ENCODE peak calls at places on chromosomes 12 and 14, in nine cellular contexts. J is colonic mucosa; B is activated CD4-positive, alpha-beta T cell treated with anti-CD3 and anti-CD28 coated beads, Interleukin-2, amount 10 ng/mL, durations not matched to agents 7 days and 5 days; O is neural progenitor cell; Q is cardiac muscle cell; P is ELF-1; X is WTC11; T is HS-27A; Z is cerebellum. W is an unnamed sample.

GRCh38 chr12:124393831-124394230 is 98.9 kb downstream of the RFLNA start:
- DNase-seq in J (no peak), B (no peak), O (no peak), Q (no peak), P (no peak), X (no peak), T (no peak), Z (no peak), W (no peak)

GRCh38 chr12:128026696-128027574 is 240.0 kb upstream of the TMEM132C start:
- DNase-seq in J (peak), B (no peak), O (no peak), Q (no peak), P (no peak), X (no peak), T (no peak), Z (no peak), W (no peak)

GRCh38 chr14:75123991-75124390 is 2.9 kb downstream of the NEK9 start:
- DNase-seq in J (no peak), B (peak), O (no peak), Q (no peak), P (no peak), X (no peak), T (no peak), Z (no peak), W (no peak)

GRCh38 chr12:48187916-48188695 is 4.7 kb downstream of the CCDC184 start:
- DNase-seq in J (no peak), B (no peak), O (no peak), Q (no peak), P (no peak), X (no peak), T (no peak), Z (no peak), W (no peak)

GRCh38 chr14:105384041-105384557 is 14.2 kb upstream of the TEX22 start:
- DNase-seq in J (no peak), B (no peak), O (no peak), Q (no peak), P (no peak), X (no peak), T (no peak), Z (no peak), W (no peak)

GRCh38 chr14:70879448-70879847 is 27.8 kb upstream of the PCNX1 start:
- DNase-seq in J (no peak), B (no peak), O (no peak), Q (no peak), P (no peak), X (no peak), T (no peak), Z (no peak), W (no peak)

GRCh38 chr14:96676161-96676560 is 121.0 kb upstream of the VRK1 start:
- DNase-seq in J (no peak), B (no peak), O (no peak), Q (no peak), P (no peak), X (no peak), T (no peak), Z (no peak), W (no peak)

GRCh38 chr14:104437703-104438102 is 141.9 kb upstream of the C14orf180 start:
- DNase-seq in J (no peak), B (no peak), O (no peak), Q (no peak), P (no peak), X (no peak), T (no peak), Z (no peak), W (no peak)

GRCh38 chr14:31902002-31902401 is 175.1 kb upstream of the ARHGAP5 start:
- DNase-seq in J (no peak), B (no peak), O (no peak), Q (no peak), P (peak), X (no peak), T (no peak), Z (no peak), W (no peak)

GRCh38 chr12:69334138-69334537 is 14.0 kb upstream of the LYZ start:
- DNase-seq in J (no peak), B (no peak), O (no peak), Q (no peak), P (no peak), X (no peak), T (no peak), Z (no peak), W (no peak)

GRCh38 chr14:67485501-67486095 is 2.9 kb downstream of the TMEM229B start:
- DNase-seq in J (no peak), B (no peak), O (no peak), Q (no peak), P (peak), X (no peak), T (no peak), Z (no peak), W (no peak)

GRCh38 chr12:65125247-65125646 is 4.1 kb upstream of the WIF1 start:
- DNase-seq in J (no peak), B (no peak), O (no peak), Q (no peak), P (no peak), X (no peak), T (no peak), Z (no peak), W (no peak)

GRCh38 chr12:90262261-90262660 is 553.6 kb upstream of the ATP2B1 start:
- DNase-seq in J (no peak), B (no peak), O (no peak), Q (no peak), P (no peak), X (no peak), T (no peak), Z (no peak), W (no peak)

GRCh38 chr12:12718382-12718761 is 1.2 kb downstream of the CDKN1B start:
- DNase-seq in J (no peak), B (no peak), O (no peak), Q (no peak), P (peak), X (no peak), T (no peak), Z (no peak), W (no peak)

GRCh38 chr12:89316705-89317139 is 35.6 kb downstream of the DUSP6 start:
- DNase-seq in J (peak), B (no peak), O (peak), Q (peak), P (peak), X (no peak), T (no peak), Z (no peak), W (peak)

GRCh38 chr12:124169577-124169976 is 125.3 kb upstream of the RFLNA start:
- DNase-seq in J (no peak), B (no peak), O (no peak), Q (no peak), P (no peak), X (no peak), T (no peak), Z (no peak), W (no peak)

GRCh38 chr12:94147991-94148840 is at the start of gene PLXNC1:
- DNase-seq in J (peak), B (peak), O (peak), Q (peak), P (peak), X (peak), T (no peak), Z (peak), W (peak)

GRCh38 chr12:50240792-50241114 is 42.6 kb downstream of the LIMA1 start:
- DNase-seq in J (no peak), B (no peak), O (no peak), Q (no peak), P (no peak), X (no peak), T (no peak), Z (no peak), W (no peak)

GRCh38 chr12:71045781-71046180 is 112.0 kb downstream of the TSPAN8 start:
- DNase-seq in J (no peak), B (no peak), O (no peak), Q (no peak), P (no peak), X (no peak), T (peak), Z (no peak), W (no peak)

GRCh38 chr14:68482018-68482417 is 310.8 kb downstream of the ZFP36L1 start:
- DNase-seq in J (no peak), B (no peak), O (no peak), Q (no peak), P (no peak), X (no peak), T (no peak), Z (no peak), W (no peak)

GRCh38 chr12:7373226-7373625 is 69.4 kb downstream of the ACSM4 start:
- DNase-seq in J (no peak), B (no peak), O (no peak), Q (peak), P (peak), X (no peak), T (no peak), Z (no peak), W (no peak)

GRCh38 chr14:105217764-105218163 is 30.6 kb upstream of the BTBD6 start:
- DNase-seq in J (no peak), B (no peak), O (no peak), Q (no peak), P (no peak), X (no peak), T (no peak), Z (no peak), W (no peak)

GRCh38 chr14:26938054-26938453 is 340.2 kb upstream of the NOVA1 start:
- DNase-seq in J (no peak), B (no peak), O (no peak), Q (no peak), P (no peak), X (no peak), T (no peak), Z (no peak), W (no peak)

GRCh38 chr12:31508436-31509150 is 82.3 kb downstream of the DENND5B start:
- DNase-seq in J (no peak), B (no peak), O (peak), Q (no peak), P (peak), X (no peak), T (no peak), Z (no peak), W (no peak)

GRCh38 chr12:47021298-47021697 is 58.1 kb upstream of the PCED1B start:
- DNase-seq in J (no peak), B (peak), O (peak), Q (peak), P (no peak), X (no peak), T (peak), Z (peak), W (peak)

GRCh38 chr12:13472690-13473089 is 276.2 kb downstream of the EMP1 start:
- DNase-seq in J (no peak), B (no peak), O (no peak), Q (no peak), P (no peak), X (no peak), T (no peak), Z (no peak), W (no peak)

GRCh38 chr14:54599932-54600331 is 33.0 kb downstream of the SAMD4A start:
- DNase-seq in J (no peak), B (no peak), O (no peak), Q (no peak), P (no peak), X (no peak), T (no peak), Z (no peak), W (no peak)

GRCh38 chr12:108734200-108734906 is 3.0 kb upstream of the CORO1C start:
- DNase-seq in J (peak), B (peak), O (no peak), Q (no peak), P (peak), X (no peak), T (peak), Z (no peak), W (no peak)

GRCh38 chr14:92339426-92339825 is 16.5 kb downstream of the SLC24A4 start:
- DNase-seq in J (no peak), B (no peak), O (no peak), Q (no peak), P (no peak), X (no peak), T (no peak), Z (no peak), W (no peak)

GRCh38 chr14:74255281-74255680 is 16.0 kb downstream of the VSX2 start:
- DNase-seq in J (no peak), B (no peak), O (no peak), Q (no peak), P (no peak), X (no peak), T (no peak), Z (no peak), W (no peak)

GRCh38 chr14:64407329-64407728 is 19.2 kb downstream of the MTHFD1 start:
- DNase-seq in J (no peak), B (no peak), O (no peak), Q (no peak), P (no peak), X (no peak), T (no peak), Z (no peak), W (no peak)

GRCh38 chr12:117441751-117442150 is 80.3 kb upstream of the NOS1 start:
- DNase-seq in J (no peak), B (no peak), O (no peak), Q (no peak), P (peak), X (no peak), T (no peak), Z (peak), W (no peak)

GRCh38 chr12:58711968-58712367 is 208.3 kb downstream of the LRIG3 start:
- DNase-seq in J (no peak), B (no peak), O (no peak), Q (no peak), P (no peak), X (no peak), T (no peak), Z (no peak), W (no peak)

GRCh38 chr12:43482311-43483085 is 69.5 kb downstream of the ADAMTS20 start:
- DNase-seq in J (no peak), B (no peak), O (no peak), Q (no peak), P (no peak), X (no peak), T (no peak), Z (no peak), W (no peak)

GRCh38 chr12:126389215-126389841 is 1324.1 kb downstream of the AACS start:
- DNase-seq in J (peak), B (no peak), O (no peak), Q (no peak), P (no peak), X (no peak), T (no peak), Z (no peak), W (no peak)

GRCh38 chr14:76810953-76811400 is 1.7 kb downstream of the ANGEL1 start:
- DNase-seq in J (peak), B (peak), O (peak), Q (peak), P (peak), X (no peak), T (no peak), Z (peak), W (no peak)

GRCh38 chr12:31944299-31944698 is 14.9 kb upstream of the RESF1 start:
- DNase-seq in J (no peak), B (no peak), O (no peak), Q (no peak), P (no peak), X (no peak), T (no peak), Z (no peak), W (no peak)

GRCh38 chr12:23340351-23340750 is 609.1 kb downstream of the SOX5 start:
- DNase-seq in J (no peak), B (no peak), O (no peak), Q (no peak), P (no peak), X (no peak), T (no peak), Z (no peak), W (no peak)

GRCh38 chr12:119363037-119363436 is 28.5 kb downstream of the CCDC60 start:
- DNase-seq in J (no peak), B (no peak), O (no peak), Q (no peak), P (no peak), X (no peak), T (no peak), Z (no peak), W (no peak)